ENCODE peak calls at places on chromosomes 16 and 17, in five cellular contexts. L is H9, I is fibroblast of lung, V is HFFc6, R is upper lobe of right lung. M is an unnamed sample.

GRCh38 chr17:47243737-47244598 is 9.7 kb upstream of the ITGB3 start:
- DNase-seq in L (no peak), I (no peak), V (no peak), R (no peak), M (no peak)

GRCh38 chr17:41588126-41588810 is 1.6 kb upstream of the KRT14 start:
- DNase-seq in L (no peak), I (no peak), V (no peak), R (peak), M (peak)

GRCh38 chr17:4949321-4950074 is 1.2 kb upstream of the PFN1 start:
- DNase-seq in L (peak), I (peak), V (peak), R (peak), M (peak)

GRCh38 chr16:50428116-50428515 is 59.3 kb upstream of the BRD7 start:
- DNase-seq in L (no peak), I (no peak), V (no peak), R (no peak), M (no peak)

GRCh38 chr17:40480501-40481003 is 20.9 kb downstream of the TNS4 start:
- DNase-seq in L (peak), I (peak), V (peak), R (no peak), M (peak)

GRCh38 chr17:34756670-34757021 is 177.3 kb downstream of the TMEM132E start:
- DNase-seq in L (peak), I (no peak), V (no peak), R (no peak), M (no peak)

GRCh38 chr17:82214012-82214628 is 1.5 kb upstream of the CCDC57 start:
- DNase-seq in L (no peak), I (no peak), V (no peak), R (no peak), M (no peak)

GRCh38 chr17:75273968-75274708 is 3.1 kb upstream of the MIF4GD start:
- DNase-seq in L (no peak), I (peak), V (peak), R (no peak), M (peak)

GRCh38 chr16:84093120-84093878 is 23.4 kb downstream of the MBTPS1 start:
- DNase-seq in L (no peak), I (no peak), V (no peak), R (no peak), M (no peak)

GRCh38 chr17:31581022-31581483 is 189.6 kb downstream of the RAB11FIP4 start:
- DNase-seq in L (peak), I (peak), V (peak), R (peak), M (peak)

GRCh38 chr16:27785307-27785678 is 235.3 kb downstream of the KATNIP start:
- DNase-seq in L (no peak), I (no peak), V (no peak), R (no peak), M (no peak)

GRCh38 chr17:81097134-81097942 is 62.4 kb downstream of the BAIAP2 start:
- DNase-seq in L (peak), I (peak), V (peak), R (peak), M (peak)

GRCh38 chr17:29103341-29103740 is 60.4 kb downstream of the PIPOX start:
- DNase-seq in L (no peak), I (no peak), V (no peak), R (no peak), M (no peak)

GRCh38 chr16:25707553-25707952 is 15.8 kb downstream of the HS3ST4 start:
- DNase-seq in L (no peak), I (no peak), V (no peak), R (no peak), M (no peak)

GRCh38 chr17:76529224-76529642 is 8.3 kb downstream of the CYGB start:
- DNase-seq in L (no peak), I (peak), V (peak), R (peak), M (peak)

GRCh38 chr16:29662729-29663019 is 373 bp upstream of the SPN start:
- DNase-seq in L (no peak), I (no peak), V (no peak), R (peak), M (no peak)

GRCh38 chr17:79671387-79671752 is 59.4 kb upstream of the ENPP7 start:
- DNase-seq in L (no peak), I (no peak), V (no peak), R (no peak), M (no peak)

GRCh38 chr17:42682400-42683384 is at the start of gene CNTNAP1:
- DNase-seq in L (peak), I (peak), V (peak), R (peak), M (peak)

GRCh38 chr17:37483311-37484039 is 6.2 kb upstream of the DUSP14 start:
- DNase-seq in L (no peak), I (peak), V (peak), R (no peak), M (peak)

GRCh38 chr16:23069844-23070243 is 79.4 kb downstream of the USP31 start:
- DNase-seq in L (no peak), I (no peak), V (no peak), R (no peak), M (no peak)

GRCh38 chr17:78421534-78422266 is 43.3 kb downstream of the PGS1 start:
- DNase-seq in L (peak), I (peak), V (peak), R (peak), M (peak)

GRCh38 chr17:8462564-8462963 is 26.9 kb downstream of the NDEL1 start:
- DNase-seq in L (no peak), I (no peak), V (no peak), R (no peak), M (no peak)

GRCh38 chr16:85716680-85717038 is 27.9 kb upstream of the GINS2 start:
- DNase-seq in L (no peak), I (no peak), V (no peak), R (no peak), M (no peak)

GRCh38 chr16:72355561-72355960 is 183.6 kb upstream of the PMFBP1 start:
- DNase-seq in L (no peak), I (peak), V (no peak), R (no peak), M (no peak)

GRCh38 chr17:8053600-8053999 is 14.7 kb downstream of the ALOX15B start:
- DNase-seq in L (no peak), I (no peak), V (no peak), R (peak), M (peak)

GRCh38 chr16:87101903-87102302 is 215.3 kb downstream of the C16orf95 start:
- DNase-seq in L (no peak), I (peak), V (no peak), R (no peak), M (peak)

GRCh38 chr17:67810464-67810863 is 14.8 kb upstream of the BPTF start:
- DNase-seq in L (no peak), I (no peak), V (no peak), R (no peak), M (no peak)

GRCh38 chr17:40926341-40926740 is 11.1 kb downstream of the KRT23 start:
- DNase-seq in L (peak), I (no peak), V (no peak), R (no peak), M (no peak)

GRCh38 chr17:61483778-61484116 is 31.5 kb downstream of the TBX4 start:
- DNase-seq in L (no peak), I (no peak), V (no peak), R (no peak), M (no peak)

GRCh38 chr17:78673395-78673794 is 96.2 kb upstream of the DNAH17 start:
- DNase-seq in L (no peak), I (no peak), V (no peak), R (peak), M (no peak)

GRCh38 chr17:79231766-79232287 is 157.2 kb downstream of the ENGASE start:
- DNase-seq in L (no peak), I (no peak), V (peak), R (no peak), M (peak)

GRCh38 chr17:16512011-16512410 is 20.0 kb upstream of the LRRC75A start:
- DNase-seq in L (peak), I (no peak), V (no peak), R (no peak), M (no peak)

GRCh38 chr17:81365148-81365600 is 30.1 kb upstream of the BAHCC1 start:
- DNase-seq in L (peak), I (peak), V (peak), R (peak), M (peak)

GRCh38 chr17:4204676-4205075 is 59.1 kb downstream of the ANKFY1 start:
- DNase-seq in L (peak), I (peak), V (peak), R (no peak), M (peak)

GRCh38 chr17:61646482-61646881 is 55.5 kb upstream of the NACA2 start:
- DNase-seq in L (no peak), I (no peak), V (no peak), R (no peak), M (no peak)

GRCh38 chr17:49086649-49087048 is 45.9 kb upstream of the B4GALNT2 start:
- DNase-seq in L (no peak), I (no peak), V (no peak), R (no peak), M (no peak)

GRCh38 chr16:85735225-85735722 is 15.6 kb downstream of the C16orf74 start:
- DNase-seq in L (no peak), I (no peak), V (no peak), R (no peak), M (no peak)

GRCh38 chr17:77240976-77241375 is 100.2 kb downstream of the SEC14L1 start:
- DNase-seq in L (no peak), I (no peak), V (no peak), R (no peak), M (no peak)

GRCh38 chr17:81432873-81433451 is 37.7 kb downstream of the BAHCC1 start:
- DNase-seq in L (no peak), I (no peak), V (no peak), R (peak), M (peak)

DNA sequence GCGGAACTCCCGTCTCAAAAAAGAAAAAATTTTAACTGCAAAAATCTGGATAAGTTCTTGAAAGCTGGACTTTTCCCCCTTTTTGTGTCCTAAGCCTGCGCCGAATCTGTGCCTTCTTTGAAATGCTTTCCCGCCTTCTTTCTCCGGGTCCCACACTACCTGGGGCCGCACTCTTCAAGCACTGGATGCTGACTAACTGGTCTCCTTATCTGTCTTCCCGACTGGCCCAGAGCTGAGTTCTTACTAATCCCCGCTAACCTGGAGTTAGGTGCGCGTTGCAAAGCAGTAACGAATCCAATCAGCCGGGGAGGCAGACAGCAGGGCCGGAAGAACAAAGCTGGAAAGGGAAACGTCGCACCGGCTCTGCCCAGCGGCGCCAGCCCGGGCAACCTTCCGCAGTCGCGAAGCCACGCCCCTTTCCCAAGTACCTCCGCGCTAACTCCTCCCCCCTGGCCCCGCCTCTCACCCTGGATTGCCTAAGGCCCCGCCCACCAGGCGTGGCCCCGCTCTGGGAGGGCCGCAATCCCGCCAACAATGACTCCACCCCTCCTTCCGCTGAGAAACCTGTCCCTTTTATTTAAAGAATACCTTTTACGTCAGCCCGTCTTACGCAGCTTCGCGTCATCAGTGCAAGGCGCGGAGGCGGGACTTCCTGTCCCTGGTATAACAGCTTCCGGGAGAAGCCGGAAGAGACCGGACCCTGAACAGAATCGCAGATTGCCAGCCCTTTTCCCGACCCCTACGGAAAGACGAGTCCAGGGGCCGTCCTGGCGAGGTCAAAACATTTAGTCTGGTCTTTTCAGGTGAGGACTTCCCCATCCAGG is at the start of gene TMUB2:
- DNase-seq in L (peak), I (peak), V (peak), R (peak), M (peak)
- TF ChIP-seq CTCF in L (no peak), I (no peak), V (no peak), R (no peak), M (no peak)

GRCh38 chr16:24129412-24129918 is 126.7 kb upstream of the CACNG3 start:
- DNase-seq in L (no peak), I (no peak), V (no peak), R (no peak), M (no peak)

GRCh38 chr16:24132048-24132796 is 123.9 kb upstream of the CACNG3 start:
- DNase-seq in L (no peak), I (no peak), V (no peak), R (no peak), M (no peak)

GRCh38 chr16:24131294-24131693 is 124.8 kb upstream of the CACNG3 start:
- DNase-seq in L (no peak), I (no peak), V (no peak), R (no peak), M (no peak)

GRCh38 chr16:24132797-24133155 is 123.4 kb upstream of the CACNG3 start:
- DNase-seq in L (no peak), I (no peak), V (no peak), R (no peak), M (no peak)

DNA sequence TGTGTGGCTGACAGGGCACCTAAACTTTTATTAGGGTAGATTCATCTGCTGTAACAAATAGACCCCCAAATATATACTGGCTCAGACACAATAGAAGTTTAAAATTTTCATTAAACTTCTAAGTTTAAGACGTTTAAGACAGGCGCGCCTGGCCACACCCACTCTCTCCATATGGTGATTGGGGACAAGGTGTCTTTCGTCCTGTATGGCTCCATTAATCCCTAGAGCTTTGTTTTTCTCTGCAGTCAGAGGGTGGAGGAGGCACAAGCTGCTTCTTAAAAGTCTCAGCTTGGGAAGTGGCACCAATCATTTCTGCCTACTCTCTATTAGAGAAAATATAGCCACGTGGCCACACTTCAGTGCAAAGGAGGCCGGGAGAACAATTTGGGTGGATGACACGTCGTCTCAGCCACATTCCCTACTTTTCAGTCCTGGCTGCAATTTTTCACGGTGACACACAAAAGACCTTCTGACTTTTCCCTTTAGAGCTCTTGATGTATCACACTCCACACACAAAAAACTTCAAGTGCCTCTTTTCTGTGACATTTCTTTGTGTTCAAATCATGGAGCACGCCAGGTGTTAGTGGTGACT is 125.5 kb upstream of the CACNG3 start:
- DNase-seq in L (no peak), I (no peak), V (no peak), R (no peak), M (no peak)
- TF ChIP-seq CTCF in L (no peak), I (no peak), V (no peak), R (no peak), M (no peak)

GRCh38 chr16:59252317-59252716 is 518.2 kb upstream of the GOT2 start:
- DNase-seq in L (no peak), I (no peak), V (no peak), R (no peak), M (no peak)
- TF ChIP-seq CTCF in L (peak), I (no peak), V (no peak), R (no peak), M (no peak)

GRCh38 chr17:57084802-57085447 is at the start of gene AKAP1:
- DNase-seq in L (peak), I (peak), V (peak), R (peak), M (peak)
- TF ChIP-seq CTCF in L (peak), I (no peak), V (peak), R (peak), M (no peak)

DNA sequence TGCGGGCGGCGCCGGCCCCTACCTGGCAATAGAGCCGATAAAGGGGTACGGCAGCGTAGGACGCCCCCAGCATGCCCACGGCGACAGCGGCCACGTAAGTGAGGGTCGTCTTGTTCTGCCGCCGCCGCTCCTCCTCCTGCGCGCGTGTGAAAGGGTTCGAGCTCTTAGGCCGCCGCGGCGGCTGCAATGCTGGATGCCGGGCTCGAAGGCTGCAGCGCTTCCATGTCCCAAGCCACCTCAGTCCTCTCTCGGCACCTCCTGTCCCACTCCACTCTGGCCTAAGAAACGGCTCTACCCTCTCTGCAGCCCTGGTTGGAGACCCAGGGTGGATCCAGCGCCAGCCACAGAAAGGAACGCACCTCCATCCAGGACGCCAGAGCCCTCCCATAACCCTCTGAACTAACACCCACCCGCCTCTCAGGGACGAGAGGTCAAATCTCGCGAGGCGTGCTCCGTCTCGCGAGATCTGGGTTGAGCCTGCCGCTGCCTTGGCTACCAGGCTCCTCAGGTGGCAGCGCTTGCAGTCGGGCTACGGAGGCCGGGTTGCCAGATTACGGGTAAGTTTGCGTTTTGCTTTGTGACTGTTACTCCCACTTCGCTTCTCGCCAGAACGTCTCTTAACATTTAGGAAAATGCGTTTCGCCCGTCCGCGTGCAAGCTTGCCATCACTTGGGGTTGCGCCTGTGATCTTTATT is at the start of the genes COX11 and STXBP4:
- DNase-seq in L (peak), I (peak), V (peak), R (peak), M (peak)
- TF ChIP-seq CTCF in L (peak), I (peak), V (peak), R (peak), M (peak)

M was measured in MCF 10A.